ENCODE peak calls at places on chromosomes 11 and 22, in ten cellular contexts. H is cardiac muscle cell; F is thoracic aorta; M is NCI-H146; P is NCI-H187 treated with DMSO at 0.1 percent for 48 hours; X is naive thymus-derived CD8-positive, alpha-beta T cell; S is GM04503; D is foreskin fibroblast; U is mammary epithelial cell; J is RPMI7951. R is an unnamed sample.

GRCh38 chr22:29208879-29209623 is 3.4 kb downstream of the EMID1 start:
- DNase-seq in H (no peak), F (no peak), P (no peak), M (no peak), D (no peak), J (no peak), U (no peak), S (no peak), X (no peak), R (no peak)

GRCh38 chr11:26537341-26537740 is 34.7 kb downstream of the MUC15 start:
- DNase-seq in S (no peak), U (no peak), J (no peak), M (no peak), P (no peak), X (no peak), F (no peak), D (no peak), H (no peak), R (no peak)

GRCh38 chr22:28075260-28075981 is 156.4 kb upstream of the PITPNB start:
- DNase-seq in J (peak), F (no peak), X (no peak), P (no peak), U (peak), M (no peak), S (peak), D (peak), H (peak), R (peak)

GRCh38 chr11:22340803-22341581 is 2.8 kb downstream of the SLC17A6 start:
- DNase-seq in D (no peak), H (no peak), S (no peak), U (no peak), X (peak), F (no peak), P (no peak), M (peak), J (no peak), R (no peak)

GRCh38 chr22:38862375-38863329 is 9.4 kb downstream of the CBX6 start:
- DNase-seq in J (no peak), D (no peak), P (no peak), F (no peak), H (peak), X (no peak), M (no peak), S (no peak), U (no peak), R (no peak)

GRCh38 chr11:24731554-24731953 is 234.7 kb downstream of the LUZP2 start:
- DNase-seq in F (no peak), U (no peak), S (no peak), H (no peak), J (no peak), D (no peak), P (no peak), M (no peak), X (no peak), R (no peak)

GRCh38 chr22:45460288-45461109 is 42.2 kb upstream of the FBLN1 start:
- DNase-seq in X (no peak), J (peak), P (no peak), M (no peak), F (no peak), D (peak), S (no peak), U (no peak), H (peak), R (peak)

GRCh38 chr22:37496651-37497599 is 10.7 kb upstream of the MFNG start:
- DNase-seq in X (no peak), J (peak), H (peak), U (peak), P (no peak), D (peak), M (no peak), S (peak), F (no peak), R (peak)

GRCh38 chr11:15969281-15969680 is 387.1 kb downstream of the SOX6 start:
- DNase-seq in H (peak), S (peak), M (no peak), D (peak), J (peak), P (no peak), U (peak), F (no peak), X (no peak), R (peak)

GRCh38 chr22:27952779-27953178 is 33.7 kb upstream of the PITPNB start:
- DNase-seq in F (no peak), U (no peak), P (no peak), S (no peak), J (no peak), D (no peak), M (no peak), H (peak), X (no peak), R (no peak)

GRCh38 chr11:10307411-10308207 is 2.7 kb downstream of the ADM start:
- DNase-seq in X (peak), M (peak), F (peak), P (no peak), U (peak), J (peak), D (peak), S (no peak), H (peak), R (no peak)

GRCh38 chr22:46842606-46843005 is 80.2 kb downstream of the TBC1D22A start:
- DNase-seq in X (no peak), F (no peak), S (no peak), D (no peak), J (no peak), U (peak), P (no peak), M (no peak), H (no peak), R (no peak)

GRCh38 chr11:36684840-36685800 is 87.1 kb upstream of the RAG2 start:
- DNase-seq in D (no peak), F (no peak), M (no peak), S (no peak), J (no peak), H (no peak), P (no peak), U (no peak), X (peak), R (no peak)

GRCh38 chr11:2299773-2300172 is 1.9 kb downstream of the C11orf21 start:
- DNase-seq in M (no peak), F (no peak), D (no peak), S (no peak), J (no peak), X (no peak), H (no peak), U (no peak), P (no peak), R (no peak)

GRCh38 chr11:82012276-82012675 is 721.4 kb downstream of the FAM181B start:
- DNase-seq in F (no peak), S (no peak), P (no peak), X (no peak), U (no peak), M (no peak), J (no peak), D (no peak), H (no peak), R (no peak)